ENCODE peak calls at places on chromosome 4, in five cellular contexts. D is suprapubic skin, W is GM12865, T is HepG2, H is lower leg skin. S is an unnamed sample.
A peak's percentile ranks its signal among the peaks of the same experiment; 100 is the strongest.

GRCh38 chr4:141022221-141022760 is 111.0 kb downstream of the RNF150 start:
- DNase-seq in W (no peak), D (no peak), H (no peak), T (no peak), S (no peak)

GRCh38 chr4:85952518-85952917 is 407.3 kb downstream of the MAPK10 start:
- DNase-seq in W (no peak), T (no peak), D (no peak), H (no peak), S (no peak)

GRCh38 chr4:139763668-139764067 is 98.0 kb downstream of the MGST2 start:
- DNase-seq in D (peak; percentile 16), W (no peak), T (no peak), H (no peak), S (no peak)

GRCh38 chr4:139092271-139092670 is 76.7 kb downstream of the NOCT start:
- DNase-seq in W (no peak), D (no peak), H (no peak), T (no peak), S (no peak)

GRCh38 chr4:183397741-183398297 is 46.6 kb upstream of the CDKN2AIP start:
- DNase-seq in W (no peak), H (no peak), D (no peak), T (no peak), S (no peak)

GRCh38 chr4:8910100-8910821 is 38.6 kb upstream of the HMX1 start:
- DNase-seq in H (no peak), T (no peak), D (peak; percentile 47), W (no peak), S (no peak)

GRCh38 chr4:23966720-23967119 is 76.9 kb upstream of the PPARGC1A start:
- DNase-seq in H (no peak), W (no peak), T (peak; percentile 20), D (no peak), S (no peak)

GRCh38 chr4:159016527-159017137 is 86.2 kb upstream of the RAPGEF2 start:
- DNase-seq in H (no peak), D (no peak), W (peak; percentile 69), T (peak; percentile 53), S (no peak)

GRCh38 chr4:140246216-140246615 is 92.2 kb upstream of the MAML3 start:
- DNase-seq in H (no peak), W (no peak), D (no peak), T (no peak), S (no peak)

GRCh38 chr4:96315815-96316214 is 475.9 kb downstream of the PDHA2 start:
- DNase-seq in D (no peak), T (no peak), W (no peak), H (no peak), S (no peak)

GRCh38 chr4:16573181-16573580 is 325.3 kb downstream of the LDB2 start:
- DNase-seq in W (no peak), H (no peak), D (no peak), T (no peak), S (no peak)

GRCh38 chr4:145938618-145939177 is at the start of gene ZNF827:
- DNase-seq in D (no peak), H (peak; percentile 47), T (peak; percentile 77), W (peak; percentile 90), S (no peak)

GRCh38 chr4:105555409-105555808 is 3.0 kb downstream of the ARHGEF38 start:
- DNase-seq in H (no peak), D (no peak), W (no peak), T (no peak), S (no peak)

GRCh38 chr4:38931125-38931524 is 63.5 kb downstream of the FAM114A1 start:
- DNase-seq in W (no peak), T (no peak), D (no peak), H (no peak), S (no peak)
- H3K4me3 ChIP-seq in W (no peak overlapping the region), T (no peak overlapping the region), D (no peak overlapping the region), H (no peak overlapping the region), S (no peak overlapping the region)

GRCh38 chr4:2607822-2608221 is 71.4 kb downstream of the FAM193A start:
- DNase-seq in T (no peak), D (peak; percentile 7), H (no peak), W (no peak), S (no peak)

GRCh38 chr4:2604614-2605013 is 68.2 kb downstream of the FAM193A start:
- DNase-seq in T (no peak), D (no peak), H (no peak), W (no peak), S (no peak)

GRCh38 chr4:2607107-2607506 is 70.7 kb downstream of the FAM193A start:
- DNase-seq in D (no peak), T (no peak), W (no peak), H (no peak), S (no peak)
- H3K4me3 ChIP-seq in D (no peak overlapping the region), T (no peak overlapping the region), W (no peak overlapping the region), H (no peak overlapping the region), S (no peak overlapping the region)

GRCh38 chr4:1872918-1873269 is 1.7 kb downstream of the NSD2 start:
- DNase-seq in D (no peak), H (no peak), W (peak; percentile 82), T (no peak), S (no peak)

GRCh38 chr4:1871471-1872021 is 353 bp downstream of the NSD2 start:
- DNase-seq in T (no peak), D (no peak), H (no peak), W (no peak), S (no peak)

GRCh38 chr4:1873291-1873690 is 2.1 kb downstream of the NSD2 start:
- DNase-seq in W (peak; percentile 44), T (no peak), D (no peak), H (no peak), S (no peak)

GRCh38 chr4:1874207-1874606 is 3.0 kb downstream of the NSD2 start:
- DNase-seq in D (no peak), T (no peak), W (no peak), H (no peak), S (no peak)

GRCh38 chr4:1873776-1874175 is 2.6 kb downstream of the NSD2 start:
- DNase-seq in W (no peak), T (no peak), D (no peak), H (no peak), S (no peak)
- H3K4me3 ChIP-seq in W (peak overlapping the region; percentile 95), T (peak overlapping the region; percentile 92), D (no peak overlapping the region), H (no peak overlapping the region), S (no peak overlapping the region)

DNA sequence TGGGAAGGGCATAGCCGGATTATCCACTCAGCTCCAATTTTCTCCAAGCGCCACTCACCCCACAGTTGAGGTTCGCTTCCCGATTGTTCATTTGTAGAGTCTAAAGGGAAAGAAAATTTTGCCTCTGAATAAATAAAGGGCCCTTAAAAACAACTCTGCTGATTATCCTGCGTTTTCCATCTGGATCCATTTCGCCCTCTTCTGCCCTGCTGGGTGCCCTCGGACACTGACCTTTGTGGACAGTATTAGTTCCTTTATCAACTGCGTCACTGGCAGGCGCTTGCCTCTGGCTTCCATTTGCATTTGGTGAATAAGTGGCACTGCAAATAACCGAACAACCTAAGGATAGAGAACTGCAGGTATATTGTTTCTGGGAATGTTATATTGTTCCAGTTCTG is 10.1 kb downstream of the GSX2 start:
- DNase-seq in W (no peak), T (no peak), H (no peak), D (no peak), S (no peak)
- H3K4me3 ChIP-seq in W (no peak overlapping the region), T (no peak overlapping the region), H (no peak overlapping the region), D (peak overlapping the region; percentile 33), S (no peak overlapping the region)

DNA sequence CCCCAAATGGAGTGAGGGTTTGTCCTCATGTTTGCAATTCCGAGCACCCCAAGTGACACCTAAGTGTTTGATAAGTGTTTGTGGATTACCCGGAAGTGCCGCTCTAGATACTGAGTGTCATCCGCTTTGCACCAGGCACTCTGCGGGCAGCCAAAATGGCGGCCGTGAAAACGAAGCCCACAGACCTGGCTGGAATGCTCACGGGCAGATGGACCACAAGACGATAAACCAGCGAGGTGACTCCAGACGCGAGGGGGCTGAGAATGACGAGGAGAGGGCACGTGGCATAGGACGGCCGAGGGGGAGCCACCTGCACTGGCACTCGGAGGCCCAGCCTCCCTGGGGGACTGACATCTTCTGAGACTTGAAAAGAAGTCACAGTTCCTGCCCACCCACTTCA is 51.0 kb downstream of the PPP2R2C start:
- DNase-seq in T (no peak), W (no peak), H (no peak), D (no peak), S (no peak)
- H3K4me3 ChIP-seq in T (no peak overlapping the region), W (no peak overlapping the region), H (no peak overlapping the region), D (no peak overlapping the region), S (no peak overlapping the region)

DNA sequence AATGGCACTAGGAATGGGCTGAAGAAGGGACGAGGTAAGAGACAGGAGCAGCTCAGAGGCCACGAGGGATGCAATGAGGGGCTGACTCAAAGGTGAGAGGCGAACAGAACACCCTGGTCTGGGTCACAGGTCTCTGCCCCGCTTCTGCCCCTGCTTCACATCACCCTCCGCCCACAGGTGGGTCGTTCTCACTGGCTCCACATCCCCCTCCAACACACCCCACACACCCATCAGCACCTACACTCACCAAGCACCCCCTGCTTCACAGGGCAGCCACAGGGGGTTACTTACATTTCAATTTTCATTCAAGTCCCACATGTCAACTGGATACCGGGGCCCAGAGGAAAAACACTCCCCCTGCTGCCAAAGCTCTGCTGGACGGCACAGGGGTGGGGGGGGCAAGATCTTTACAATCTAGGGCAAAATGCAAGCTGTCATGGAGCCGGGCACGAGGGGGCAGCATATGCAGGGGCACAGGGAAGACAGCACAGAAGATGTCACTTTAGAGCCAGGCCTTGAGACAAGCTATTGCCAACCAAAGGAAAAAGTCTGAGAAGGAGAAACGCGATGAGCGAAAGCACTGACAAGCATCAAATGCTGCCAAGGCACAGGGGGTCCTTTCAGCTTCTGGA is 94.1 kb downstream of the AFAP1 start:
- DNase-seq in H (no peak), T (peak; percentile 19), W (no peak), D (no peak), S (no peak)
- H3K4me3 ChIP-seq in H (no peak overlapping the region), T (no peak overlapping the region), W (no peak overlapping the region), D (no peak overlapping the region), S (no peak overlapping the region)

S was measured in LNCaP clone FGC.